ENCODE peak calls at places on chromosomes 16 and 17, in seven cellular contexts. P is NT2/D1, I is GM12878, Q is H1, H is HCT116, W is HepG2, X is SK-N-SH. T is an unnamed sample.

GRCh38 chr17:47719411-47720152 is 13.5 kb upstream of the TBX21 start:
- DNase-seq in P (no peak), I (no peak), Q (no peak), H (no peak), W (no peak), X (no peak), T (no peak)

GRCh38 chr17:27577124-27577761 is 53.7 kb upstream of the LGALS9 start:
- DNase-seq in P (no peak), I (no peak), Q (peak; percentile 52), H (no peak), W (no peak), X (peak; percentile 80), T (peak; percentile 44)

GRCh38 chr16:86975445-86975844 is 341.7 kb downstream of the C16orf95 start:
- DNase-seq in P (peak; percentile 66), I (no peak), Q (peak; percentile 68), H (peak; percentile 89), W (no peak), X (peak; percentile 48), T (peak; percentile 69)

GRCh38 chr16:31420037-31420436 is 8.1 kb downstream of the COX6A2 start:
- DNase-seq in P (no peak), I (no peak), Q (no peak), H (no peak), W (no peak), X (no peak), T (no peak)

GRCh38 chr17:3678095-3678820 is 9.6 kb downstream of the EMC6 start:
- DNase-seq in P (no peak), I (no peak), Q (peak; percentile 79), H (no peak), W (peak; percentile 49), X (no peak), T (no peak)

GRCh38 chr16:50303041-50303604 is 36.8 kb downstream of the ADCY7 start:
- DNase-seq in P (no peak), I (no peak), Q (peak; percentile 41), H (no peak), W (peak; percentile 51), X (peak; percentile 9), T (no peak)

GRCh38 chr16:48385272-48385953 is at the start of gene SIAH1:
- DNase-seq in P (peak; percentile 72), I (no peak), Q (peak; percentile 93), H (no peak), W (peak; percentile 71), X (peak; percentile 98), T (peak; percentile 93)

GRCh38 chr17:62950067-62950466 is 16.0 kb upstream of the TANC2 start:
- DNase-seq in P (no peak), I (no peak), Q (no peak), H (no peak), W (no peak), X (no peak), T (no peak)

GRCh38 chr17:4247981-4248388 is 15.8 kb downstream of the ANKFY1 start:
- DNase-seq in P (no peak), I (no peak), Q (no peak), H (peak; percentile 23), W (peak; percentile 55), X (no peak), T (peak; percentile 29)

GRCh38 chr16:20850981-20851380 is 44.7 kb downstream of the REXO5 start:
- DNase-seq in P (no peak), I (no peak), Q (no peak), H (no peak), W (no peak), X (no peak), T (no peak)

GRCh38 chr16:65876200-65876498 is 490.3 kb upstream of the CDH5 start:
- DNase-seq in P (no peak), I (no peak), Q (no peak), H (no peak), W (no peak), X (no peak), T (no peak)

GRCh38 chr16:85528528-85529387 is 84.4 kb upstream of the GSE1 start:
- DNase-seq in P (no peak), I (no peak), Q (no peak), H (no peak), W (no peak), X (peak; percentile 70), T (peak; percentile 83)

GRCh38 chr17:75485688-75486087 is 29.3 kb downstream of the TMEM94 start:
- DNase-seq in P (no peak), I (no peak), Q (no peak), H (no peak), W (no peak), X (no peak), T (no peak)

GRCh38 chr16:79018952-79019506 is 581.5 kb downstream of the MAF start:
- DNase-seq in P (no peak), I (no peak), Q (no peak), H (no peak), W (no peak), X (no peak), T (no peak)

GRCh38 chr16:48613061-48613957 is 3.3 kb upstream of the N4BP1 start:
- DNase-seq in P (no peak), I (no peak), Q (no peak), H (no peak), W (peak; percentile 76), X (no peak), T (no peak)

GRCh38 chr17:82861393-82861775 is 21.6 kb upstream of the ZNF750 start:
- DNase-seq in P (no peak), I (no peak), Q (no peak), H (no peak), W (no peak), X (no peak), T (no peak)

GRCh38 chr17:82862758-82863645 is 23.2 kb upstream of the ZNF750 start:
- DNase-seq in P (no peak), I (no peak), Q (no peak), H (no peak), W (no peak), X (no peak), T (peak; percentile 54)

GRCh38 chr17:82862191-82862590 is 22.4 kb upstream of the ZNF750 start:
- DNase-seq in P (no peak), I (no peak), Q (no peak), H (no peak), W (no peak), X (no peak), T (no peak)

GRCh38 chr17:82859431-82860403 is 19.9 kb upstream of the ZNF750 start:
- DNase-seq in P (no peak), I (peak; percentile 63), Q (no peak), H (peak; percentile 91), W (peak; percentile 27), X (no peak), T (peak; percentile 74)

GRCh38 chr17:82860606-82861392 is 21.0 kb upstream of the ZNF750 start:
- DNase-seq in P (no peak), I (no peak), Q (no peak), H (no peak), W (no peak), X (no peak), T (no peak)
- TF ChIP-seq YY1 in P (no peak), I (no peak), Q (no peak), H (no peak), W (no peak), X (no peak), T (no peak)

DNA sequence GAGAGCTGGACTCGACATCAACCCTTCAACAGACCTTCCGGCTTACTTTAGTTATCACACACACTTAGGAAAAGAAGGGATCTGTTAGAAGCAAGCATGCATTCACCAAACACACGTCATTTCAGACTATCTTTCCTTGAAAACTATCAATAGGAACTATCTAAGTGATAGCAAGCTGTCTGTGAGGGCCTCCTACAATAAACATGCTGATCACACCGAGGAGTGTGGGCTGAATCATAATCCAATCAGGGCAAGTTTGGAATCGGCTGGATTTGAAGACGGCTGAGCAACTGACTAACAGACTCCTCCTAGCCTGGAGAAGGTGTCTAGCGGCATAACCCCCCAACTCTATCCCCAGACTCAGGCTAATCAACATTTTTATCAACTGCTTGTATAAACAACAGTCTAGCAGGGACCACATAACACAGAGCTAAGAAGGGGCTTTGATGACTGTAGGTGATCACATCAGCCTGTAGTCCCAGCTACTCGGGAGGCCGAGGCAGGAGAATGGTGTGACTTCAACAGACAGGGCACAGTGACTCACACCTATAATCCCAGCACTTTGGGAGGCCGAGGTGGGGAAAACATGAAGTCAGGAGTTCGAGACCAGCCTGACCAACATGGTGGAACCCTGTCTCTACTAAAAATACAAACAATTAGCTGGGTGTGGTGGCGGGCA is 14.1 kb downstream of the NXN start:
- DNase-seq in P (no peak), I (no peak), Q (no peak), H (no peak), W (no peak), X (no peak), T (no peak)
- TF ChIP-seq YY1 in P (no peak), I (no peak), Q (no peak), H (no peak), W (no peak), X (no peak), T (no peak)

DNA sequence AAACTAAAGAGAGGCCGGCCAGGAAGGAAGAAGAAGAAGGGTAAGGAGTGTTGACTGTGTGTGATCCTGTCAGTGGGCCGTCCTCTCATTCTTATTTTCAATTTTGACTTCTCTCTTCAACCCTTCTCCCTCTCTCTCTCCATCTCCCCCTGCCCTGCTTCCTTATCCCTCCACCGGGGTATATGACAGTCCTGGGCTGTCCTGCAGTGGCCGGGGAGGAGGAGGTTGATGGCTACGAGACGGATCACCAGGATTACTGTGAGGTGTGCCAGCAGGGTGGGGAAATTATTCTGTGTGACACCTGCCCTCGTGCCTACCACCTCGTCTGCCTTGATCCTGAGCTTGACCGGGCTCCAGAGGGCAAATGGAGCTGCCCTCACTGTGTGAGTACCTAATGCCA is 5.6 kb downstream of the CHD3 start:
- DNase-seq in P (no peak), I (no peak), Q (no peak), H (no peak), W (no peak), X (no peak), T (no peak)
- TF ChIP-seq YY1 in P (no peak), I (no peak), Q (no peak), H (no peak), W (no peak), X (no peak), T (no peak)

DNA sequence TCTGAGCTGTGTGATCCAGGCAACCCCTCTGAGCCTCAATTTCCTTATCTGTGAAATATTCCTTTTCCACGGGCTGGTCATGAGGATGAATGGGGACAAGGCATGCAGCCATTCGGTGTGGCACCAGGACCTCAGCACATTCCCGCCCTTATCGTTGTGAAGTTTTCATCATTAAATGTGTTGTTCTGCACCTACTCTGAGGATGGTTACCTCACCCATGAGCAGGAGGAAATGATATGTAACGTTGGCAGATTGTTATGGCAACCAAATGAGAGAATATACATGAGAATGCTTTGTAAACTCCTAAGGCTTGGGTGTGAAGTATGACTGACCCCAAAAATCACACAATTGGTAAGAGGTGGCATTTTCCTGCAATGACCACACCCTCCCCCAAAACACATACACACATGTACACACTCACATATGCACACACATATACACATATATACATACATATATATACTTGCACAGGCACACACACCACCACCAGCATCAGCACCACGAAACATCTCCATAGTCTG is 39.5 kb downstream of the SMARCE1 start:
- DNase-seq in P (no peak), I (no peak), Q (no peak), H (no peak), W (no peak), X (no peak), T (no peak)
- TF ChIP-seq YY1 in P (no peak), I (no peak), Q (no peak), H (no peak), W (no peak), X (no peak), T (no peak)

GRCh38 chr17:67779098-67779672 is 46.1 kb upstream of the BPTF start:
- DNase-seq in P (no peak), I (no peak), Q (peak; percentile 84), H (peak; percentile 48), W (peak; percentile 74), X (peak; percentile 88), T (peak; percentile 75)
- TF ChIP-seq YY1 in P (no peak), I (peak; percentile 9), Q (no peak), H (no peak), W (no peak), X (no peak), T (no peak)